ENCODE peak calls at places on chromosomes 7 and 10, in seven cellular contexts. N is esophagus mucosa; V is activated B cell treated with CpG ODN at 0.5 μM for 24 hours; J is activated naive CD4-positive, alpha-beta T cell treated with anti-CD3 and anti-CD28 coated beads, Interleukin-2, amount 50 U/mL, for 72 hours; B is GM12878; G is IMR-90; I is gastroesophageal sphincter. W is an unnamed sample.

GRCh38 chr7:46515844-46516590 is 594.9 kb upstream of the IGFBP3 start:
- ATAC-seq in N (no peak), V (no peak), J (no peak), B (peak), G (no peak), I (no peak), W (no peak)

GRCh38 chr10:31921031-31921430 is 7.6 kb downstream of the ARHGAP12 start:
- ATAC-seq in N (no peak), V (no peak), J (peak), B (peak), G (no peak), I (no peak), W (no peak)

GRCh38 chr7:128197989-128198580 is 43.0 kb upstream of the LEP start:
- ATAC-seq in N (peak), V (no peak), J (no peak), B (no peak), G (no peak), I (no peak), W (no peak)

GRCh38 chr7:68279827-68280400 is 1283.3 kb downstream of the TYW1 start:
- ATAC-seq in N (no peak), V (no peak), J (no peak), B (no peak), G (no peak), I (no peak), W (no peak)

GRCh38 chr10:111446966-111447365 is 370.1 kb downstream of the ADRA2A start:
- ATAC-seq in N (no peak), V (no peak), J (no peak), B (no peak), G (no peak), I (no peak), W (no peak)

GRCh38 chr7:100008525-100008924 is 6.9 kb upstream of the ZKSCAN1 start:
- ATAC-seq in N (peak), V (no peak), J (no peak), B (no peak), G (no peak), I (no peak), W (no peak)

GRCh38 chr10:120833222-120833928 is 17.8 kb upstream of the WDR11 start:
- ATAC-seq in N (peak), V (no peak), J (no peak), B (no peak), G (no peak), I (no peak), W (peak)

GRCh38 chr7:138307633-138308032 is 152.4 kb upstream of the TRIM24 start:
- ATAC-seq in N (no peak), V (no peak), J (no peak), B (no peak), G (no peak), I (no peak), W (no peak)

GRCh38 chr10:132364594-132364970 is 32.4 kb upstream of the PWWP2B start:
- ATAC-seq in N (no peak), V (no peak), J (peak), B (no peak), G (no peak), I (peak), W (peak)

GRCh38 chr7:75624134-75624832 is 114.5 kb downstream of the HIP1 start:
- ATAC-seq in N (no peak), V (peak), J (no peak), B (no peak), G (peak), I (peak), W (no peak)

GRCh38 chr7:46068159-46068558 is 147.1 kb upstream of the IGFBP3 start:
- ATAC-seq in N (no peak), V (no peak), J (no peak), B (no peak), G (no peak), I (no peak), W (no peak)

GRCh38 chr10:113999520-113999919 is 44.1 kb upstream of the ADRB1 start:
- ATAC-seq in N (no peak), V (no peak), J (no peak), B (no peak), G (no peak), I (no peak), W (no peak)

GRCh38 chr7:111025013-111025412 is 65.9 kb upstream of the LRRN3 start:
- ATAC-seq in N (no peak), V (no peak), J (peak), B (peak), G (no peak), I (no peak), W (peak)

GRCh38 chr10:6402349-6402709 is 177.7 kb downstream of the PRKCQ start:
- ATAC-seq in N (no peak), V (no peak), J (no peak), B (no peak), G (no peak), I (no peak), W (peak)

GRCh38 chr10:119283387-119283786 is 76.0 kb downstream of the GRK5 start:
- ATAC-seq in N (no peak), V (no peak), J (no peak), B (no peak), G (no peak), I (no peak), W (no peak)

GRCh38 chr7:116548506-116548905 is 23.7 kb downstream of the CAV1 start:
- ATAC-seq in N (no peak), V (peak), J (no peak), B (peak), G (no peak), I (no peak), W (peak)

GRCh38 chr10:132422931-132423813 is 26.2 kb downstream of the PWWP2B start:
- ATAC-seq in N (no peak), V (peak), J (no peak), B (peak), G (no peak), I (no peak), W (no peak)

GRCh38 chr7:156616269-156617202 is 24.0 kb upstream of the RNF32 start:
- ATAC-seq in N (peak), V (no peak), J (no peak), B (no peak), G (peak), I (no peak), W (peak)

GRCh38 chr7:66050990-66051424 is 24.6 kb upstream of the ASL start:
- ATAC-seq in N (peak), V (no peak), J (no peak), B (no peak), G (peak), I (no peak), W (no peak)

GRCh38 chr7:151859111-151859947 is 17.6 kb downstream of the PRKAG2 start:
- ATAC-seq in N (peak), V (no peak), J (no peak), B (no peak), G (no peak), I (no peak), W (no peak)

GRCh38 chr10:69710008-69710905 is 80.2 kb downstream of the FAM241B start:
- ATAC-seq in N (no peak), V (no peak), J (no peak), B (no peak), G (no peak), I (no peak), W (no peak)

GRCh38 chr7:134141868-134142264 is 14.7 kb downstream of the LRGUK start:
- ATAC-seq in N (no peak), V (no peak), J (no peak), B (peak), G (no peak), I (no peak), W (no peak)

GRCh38 chr10:59898125-59898835 is 8.1 kb downstream of the CCDC6 start:
- ATAC-seq in N (no peak), V (no peak), J (no peak), B (no peak), G (no peak), I (peak), W (no peak)

GRCh38 chr7:125074141-125074540 is 144.5 kb upstream of the POT1 start:
- ATAC-seq in N (peak), V (no peak), J (no peak), B (no peak), G (no peak), I (no peak), W (no peak)

GRCh38 chr10:97768322-97769315 is 3.2 kb downstream of the SFRP5 start:
- ATAC-seq in N (no peak), V (no peak), J (no peak), B (no peak), G (no peak), I (no peak), W (no peak)

GRCh38 chr7:74185016-74185415 is 10.9 kb downstream of the EIF4H start:
- ATAC-seq in N (no peak), V (no peak), J (no peak), B (no peak), G (no peak), I (no peak), W (no peak)

GRCh38 chr7:77182261-77182660 is 17.4 kb downstream of the FGL2 start:
- ATAC-seq in N (no peak), V (no peak), J (no peak), B (no peak), G (no peak), I (no peak), W (no peak)

GRCh38 chr7:82244947-82245346 is 198.6 kb downstream of the CACNA2D1 start:
- ATAC-seq in N (no peak), V (no peak), J (no peak), B (no peak), G (no peak), I (no peak), W (no peak)

GRCh38 chr10:84140036-84140379 is 699 bp downstream of the GHITM start:
- ATAC-seq in N (no peak), V (no peak), J (no peak), B (peak), G (peak), I (no peak), W (no peak)

GRCh38 chr10:63539994-63540393 is 18.8 kb downstream of the REEP3 start:
- ATAC-seq in N (no peak), V (no peak), J (no peak), B (no peak), G (no peak), I (no peak), W (no peak)

GRCh38 chr10:78952018-78952417 is 116.7 kb upstream of the ZMIZ1 start:
- ATAC-seq in N (no peak), V (no peak), J (no peak), B (no peak), G (no peak), I (no peak), W (no peak)

GRCh38 chr10:72638586-72639440 is 12.9 kb upstream of the MICU1 start:
- ATAC-seq in N (no peak), V (no peak), J (no peak), B (no peak), G (no peak), I (no peak), W (no peak)

GRCh38 chr10:51035344-51035743 is 38.9 kb upstream of the PRKG1 start:
- ATAC-seq in N (peak), V (no peak), J (no peak), B (no peak), G (no peak), I (no peak), W (no peak)

GRCh38 chr7:25884265-25884664 is 267.7 kb upstream of the NFE2L3 start:
- ATAC-seq in N (no peak), V (no peak), J (no peak), B (no peak), G (no peak), I (no peak), W (no peak)

GRCh38 chr10:74976565-74976964 is 134.9 kb upstream of the SAMD8 start:
- ATAC-seq in N (no peak), V (no peak), J (no peak), B (peak), G (no peak), I (no peak), W (no peak)

GRCh38 chr7:54774785-54775740 is 16.1 kb upstream of the SEC61G start:
- ATAC-seq in N (peak), V (no peak), J (no peak), B (no peak), G (no peak), I (no peak), W (no peak)